ENCODE peak calls at places on chromosomes 6 and 20, in six cellular contexts. D is HFF-Myc, V is hepatocyte, P is suprapubic skin, H is ovary, B is choroid plexus epithelial cell. I is an unnamed sample.

GRCh38 chr6:30238178-30238795 is 25.1 kb upstream of the TRIM26 start:
- DNase-seq in H (no peak), V (peak), D (no peak), P (no peak), B (peak), I (no peak)

GRCh38 chr6:154548130-154548830 is 37.8 kb upstream of the CNKSR3 start:
- DNase-seq in H (peak), B (peak), V (no peak), P (no peak), D (no peak), I (no peak)

GRCh38 chr6:143060806-143061596 is at the start of gene AIG1:
- DNase-seq in V (peak), H (no peak), D (peak), P (peak), B (no peak), I (peak)

GRCh38 chr20:23132930-23133559 is 46.9 kb upstream of the CD93 start:
- DNase-seq in B (no peak), D (no peak), P (peak), V (no peak), H (no peak), I (peak)

GRCh38 chr20:40797425-40797824 is 108.4 kb upstream of the MAFB start:
- DNase-seq in P (no peak), D (no peak), V (peak), H (no peak), B (peak), I (no peak)

GRCh38 chr6:146310628-146311027 is 233.0 kb upstream of the RAB32 start:
- DNase-seq in D (no peak), H (no peak), V (no peak), B (no peak), P (no peak), I (no peak)

GRCh38 chr6:148396926-148397325 is 54.3 kb downstream of the SASH1 start:
- DNase-seq in V (no peak), D (no peak), B (no peak), H (no peak), P (no peak), I (no peak)

GRCh38 chr20:2865630-2866029 is 7.7 kb upstream of the PTPRA start:
- DNase-seq in P (no peak), H (no peak), V (no peak), B (peak), D (no peak), I (no peak)

GRCh38 chr6:38279423-38279822 is 360.3 kb downstream of the BTBD9 start:
- DNase-seq in D (no peak), P (no peak), H (no peak), V (no peak), B (no peak), I (no peak)
- TF ChIP-seq CTCF in D (no peak), P (no peak), H (no peak), V (no peak), B (peak), I (no peak)

GRCh38 chr6:124389127-124389526 is 573.1 kb upstream of the RNF217 start:
- DNase-seq in V (no peak), B (peak), H (no peak), P (no peak), D (no peak), I (no peak)
- TF ChIP-seq CTCF in V (no peak), B (peak), H (no peak), P (no peak), D (no peak), I (no peak)

GRCh38 chr6:86193821-86194220 is 551.1 kb upstream of the SYNCRIP start:
- DNase-seq in V (no peak), D (no peak), B (no peak), H (no peak), P (no peak), I (no peak)

DNA sequence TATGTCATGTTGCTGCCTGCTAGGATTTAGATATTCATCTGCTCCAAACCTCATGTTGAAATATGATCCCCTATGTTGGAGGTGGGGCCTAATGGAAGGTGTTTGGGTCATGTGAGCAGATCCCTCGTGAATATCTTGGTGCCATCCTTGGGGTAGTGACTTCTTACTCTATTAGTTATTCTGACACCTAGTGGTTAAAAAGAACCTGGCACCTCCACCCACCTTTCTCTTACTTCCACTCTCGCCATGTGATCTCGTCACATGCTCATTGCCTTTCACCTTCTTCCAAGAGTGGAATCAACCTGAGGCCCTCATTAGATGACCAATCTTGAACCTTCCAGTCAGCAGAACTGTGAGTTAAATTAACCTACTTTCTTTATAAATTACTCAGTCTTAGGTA is 549.4 kb upstream of the SYNCRIP start:
- DNase-seq in P (no peak), D (no peak), V (peak), B (peak), H (no peak), I (no peak)
- TF ChIP-seq CTCF in P (no peak), D (no peak), V (peak), B (peak), H (no peak), I (no peak)

GRCh38 chr20:38650010-38650409 is 48.4 kb downstream of the ARHGAP40 start:
- DNase-seq in V (no peak), D (no peak), B (no peak), H (no peak), P (no peak), I (no peak)
- TF ChIP-seq CTCF in V (no peak), D (no peak), B (peak), H (no peak), P (no peak), I (no peak)

DNA sequence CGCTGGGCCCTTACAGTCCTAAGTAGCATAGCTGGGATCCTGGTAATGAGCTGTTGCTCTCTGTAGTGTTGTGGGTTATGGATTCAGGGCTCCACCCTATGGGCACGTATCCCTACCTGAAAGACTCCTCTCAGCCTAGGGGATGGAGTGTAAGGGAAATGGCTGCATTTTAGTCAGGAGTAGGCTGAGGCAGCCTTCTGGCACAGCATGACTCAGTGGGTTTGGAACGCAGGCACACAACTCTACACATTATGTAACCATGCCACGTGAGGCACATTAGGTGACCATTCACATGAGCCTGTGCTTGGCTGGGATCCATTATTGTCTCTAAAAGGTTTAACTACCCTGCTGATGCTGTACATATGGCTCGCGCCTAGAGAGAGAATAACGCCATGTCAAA is 27.8 kb downstream of the HDDC2 start:
- DNase-seq in P (no peak), D (peak), H (no peak), V (no peak), B (peak), I (no peak)
- TF ChIP-seq CTCF in P (no peak), D (no peak), H (no peak), V (no peak), B (no peak), I (no peak)

DNA sequence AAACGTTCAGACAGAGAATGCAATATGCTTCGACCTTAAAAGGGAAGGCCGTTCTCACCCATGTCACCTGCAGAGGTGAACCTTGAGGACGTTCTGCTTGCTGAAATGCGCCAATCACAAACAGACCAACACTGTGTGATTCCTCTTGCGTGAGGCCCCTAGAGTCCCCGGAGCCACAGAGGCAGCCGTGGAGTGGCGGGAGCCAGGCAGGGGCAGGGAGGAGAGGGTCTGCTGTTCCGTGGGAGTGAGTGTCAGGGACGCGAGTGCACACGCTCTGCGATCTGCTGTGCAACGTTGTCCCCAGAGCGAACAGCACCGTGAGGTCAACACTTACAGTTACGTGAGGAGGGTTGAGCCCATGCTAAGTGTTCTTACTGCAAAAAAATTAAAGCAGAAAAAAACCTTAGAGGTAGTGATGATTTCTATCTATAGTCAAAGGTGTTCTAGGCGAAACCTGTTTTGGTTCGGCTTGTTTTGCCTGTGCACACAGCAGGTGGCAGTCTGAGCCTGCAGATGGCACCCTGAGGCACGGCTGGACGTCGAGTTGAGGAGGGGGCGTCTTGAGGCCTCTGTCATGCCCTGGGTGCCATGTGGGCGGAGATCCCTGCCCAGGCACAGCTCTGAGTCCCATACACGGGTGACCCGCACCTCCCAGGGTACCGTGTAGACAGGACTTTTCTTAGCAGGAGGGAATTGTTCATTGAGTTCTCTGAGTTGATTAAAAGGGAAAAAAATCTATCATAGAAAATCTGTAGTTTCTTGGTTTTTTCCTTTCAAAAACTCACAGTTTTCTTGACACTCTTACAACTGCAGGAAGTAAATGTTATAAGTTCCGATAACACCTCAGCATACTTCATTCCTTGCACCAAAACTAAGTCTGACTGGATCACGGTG is 71.8 kb upstream of the FRMD1 start:
- DNase-seq in D (no peak), V (no peak), P (peak), H (no peak), B (no peak), I (no peak)
- TF ChIP-seq CTCF in D (peak), V (peak), P (no peak), H (no peak), B (peak), I (no peak)

DNA sequence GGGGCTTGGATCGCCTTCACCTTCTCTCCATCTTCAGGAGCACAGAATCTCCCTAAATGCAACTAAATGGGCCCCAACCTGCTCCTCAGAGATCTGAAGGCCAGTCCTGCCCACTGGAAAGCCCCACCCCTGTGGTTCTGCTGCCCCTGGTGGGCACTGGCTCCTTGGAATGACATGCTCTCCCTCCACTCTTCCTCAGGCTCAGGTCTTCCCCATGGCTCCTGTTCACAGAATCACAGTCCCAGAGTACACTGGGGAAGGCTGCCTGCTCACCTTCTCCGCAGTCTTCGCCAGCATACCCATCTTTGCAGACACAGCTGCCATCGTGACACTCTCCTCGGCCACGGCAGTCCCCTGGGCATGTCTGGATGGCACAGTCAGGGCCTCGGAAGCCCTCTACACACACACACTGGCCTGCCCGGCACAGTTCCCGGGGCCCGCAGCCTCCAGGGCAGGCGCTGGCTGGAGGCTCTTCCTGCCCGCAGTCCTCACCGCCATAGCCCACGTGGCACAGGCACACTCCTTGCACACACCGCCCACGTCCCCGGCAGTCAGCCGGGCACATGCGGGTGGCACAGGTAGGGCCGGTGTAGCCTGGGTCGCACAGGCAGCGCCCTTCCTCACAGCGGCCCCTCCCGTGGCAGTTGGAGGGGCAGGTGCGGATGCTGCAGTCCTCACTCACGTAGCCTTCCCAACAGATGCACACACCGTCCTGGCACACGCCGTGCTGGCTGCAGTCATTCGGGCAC is 13.6 kb downstream of the TNXB start:
- DNase-seq in V (no peak), P (no peak), D (no peak), H (no peak), B (no peak), I (no peak)
- TF ChIP-seq CTCF in V (no peak), P (no peak), D (no peak), H (no peak), B (no peak), I (no peak)

GRCh38 chr6:119349041-119349340 is 570 bp downstream of the MAN1A1 start:
- DNase-seq in H (no peak), V (no peak), B (no peak), P (no peak), D (no peak), I (peak)

GRCh38 chr6:119350202-119351004 is 842 bp upstream of the MAN1A1 start:
- DNase-seq in V (peak), P (no peak), H (peak), D (no peak), B (peak), I (no peak)

GRCh38 chr6:119348308-119349040 is 1.1 kb downstream of the MAN1A1 start:
- DNase-seq in H (peak), D (no peak), B (peak), P (peak), V (peak), I (no peak)

GRCh38 chr6:119349341-119350201 is at the start of gene MAN1A1:
- DNase-seq in P (peak), H (peak), B (peak), V (peak), D (no peak), I (peak)

DNA sequence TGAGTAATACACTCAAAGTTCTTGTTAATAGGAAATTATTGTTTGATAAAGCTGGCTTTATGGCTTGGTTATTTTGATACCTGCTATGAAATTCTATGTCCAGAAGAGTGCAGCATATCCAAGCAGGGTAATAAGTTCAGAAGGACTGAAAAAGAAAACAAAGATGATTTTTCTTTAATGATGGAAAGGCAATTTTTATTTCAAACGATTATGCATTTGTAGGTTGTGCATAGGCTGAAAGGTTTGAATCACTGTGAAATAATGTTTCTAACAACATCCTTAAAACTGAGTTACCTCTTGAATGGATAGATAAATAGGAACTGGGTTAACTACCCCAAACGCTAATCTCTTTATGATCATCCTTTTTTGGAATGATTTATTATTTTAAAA is 1.4 kb upstream of the MAN1A1 start:
- DNase-seq in B (peak), D (no peak), H (no peak), V (peak), P (no peak), I (no peak)
- TF ChIP-seq CTCF in B (peak), D (peak), H (no peak), V (peak), P (no peak), I (no peak)

DNA sequence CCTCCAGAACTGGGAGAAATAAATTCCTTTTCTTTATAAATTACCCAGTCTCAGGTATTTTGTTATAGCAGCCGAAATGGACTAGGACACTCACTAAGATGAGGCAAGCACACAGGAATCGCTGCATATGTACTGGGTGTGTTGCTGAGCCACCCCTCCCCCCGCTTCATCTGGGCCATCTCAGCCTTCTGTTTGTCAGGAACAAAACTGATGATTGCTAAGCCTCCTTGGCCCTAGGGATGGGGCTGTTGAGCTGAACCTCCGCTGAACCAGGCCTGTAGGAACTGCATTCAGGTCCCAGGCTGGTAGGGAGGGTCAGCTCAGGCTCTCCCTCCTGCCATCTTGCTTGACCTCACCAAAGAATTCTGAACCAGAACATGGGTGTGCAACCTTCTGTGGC is 108.6 kb downstream of the MAP3K7 start:
- DNase-seq in H (no peak), V (peak), P (no peak), D (no peak), B (no peak), I (no peak)
- TF ChIP-seq CTCF in H (no peak), V (no peak), P (no peak), D (no peak), B (peak), I (no peak)

DNA sequence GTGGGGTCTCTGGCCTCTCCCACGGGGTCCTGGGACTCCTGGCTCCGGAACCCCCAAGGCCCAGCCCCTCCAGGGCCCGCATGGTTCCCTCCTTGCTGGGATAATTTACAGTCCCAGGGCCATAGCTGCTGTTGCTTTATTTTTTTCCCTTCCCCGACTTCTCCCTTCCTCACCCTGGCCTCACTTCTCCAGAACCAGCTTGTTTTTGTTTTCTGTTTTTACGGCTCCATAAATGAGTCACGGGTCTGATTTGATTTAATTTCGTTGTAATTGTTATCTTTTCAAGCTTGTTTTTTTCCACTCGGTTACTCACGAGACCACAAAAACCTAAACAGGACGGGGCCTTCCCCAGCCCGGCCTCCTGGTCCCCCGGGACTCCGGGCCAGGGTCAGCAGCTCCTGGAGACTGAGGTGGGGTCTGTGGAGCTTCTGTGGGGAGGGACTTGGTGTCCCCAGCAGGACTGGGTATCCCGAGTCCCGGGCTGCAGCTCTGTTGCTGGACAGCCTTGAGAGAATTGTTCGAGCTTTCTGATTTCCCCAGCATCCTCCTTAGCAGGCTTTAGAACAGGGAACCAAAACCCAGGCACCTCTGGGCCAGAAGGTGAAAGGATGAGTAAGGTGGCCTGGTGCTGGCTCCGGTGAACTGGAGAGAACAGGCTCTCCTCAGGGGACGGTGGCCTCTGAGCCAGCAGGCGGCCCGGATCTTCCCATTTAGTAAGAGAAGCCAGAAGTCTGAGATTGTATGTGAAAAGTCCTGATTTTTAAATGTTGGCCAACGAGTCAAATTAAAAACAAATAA is 94.9 kb downstream of the CEBPB start:
- DNase-seq in D (peak), P (no peak), H (peak), B (peak), V (no peak), I (no peak)
- TF ChIP-seq CTCF in D (no peak), P (no peak), H (peak), B (peak), V (no peak), I (no peak)

I was measured in coronary artery.